ENCODE peak calls at places on chromosomes 16 and 17, in eight cellular contexts. C is A549, X is body of pancreas, B is psoas muscle, E is cardiac fibroblast, D is progenitor cell of endocrine pancreas, P is ascending aorta, J is heart right ventricle. M is an unnamed sample.
A peak's percentile ranks its signal among the peaks of the same experiment; 100 is the strongest.

GRCh38 chr17:37710344-37710886 is 34.4 kb downstream of the HNF1B start:
- DNase-seq in C (peak; percentile 72), X (peak; percentile 100), B (no peak), E (peak; percentile 78), D (peak; percentile 73), P (no peak), J (no peak), M (peak; percentile 37)

GRCh38 chr16:47872228-47872627 is 283.6 kb downstream of the ABCC12 start:
- DNase-seq in C (no peak), X (no peak), B (no peak), E (no peak), D (no peak), P (no peak), J (no peak), M (no peak)

GRCh38 chr17:55567240-55568216 is 56.3 kb upstream of the SMIM36 start:
- DNase-seq in C (no peak), X (peak; percentile 36), B (peak; percentile 77), E (no peak), D (no peak), P (no peak), J (peak; percentile 29), M (peak; percentile 4)

GRCh38 chr16:70610273-70611223 is 35.8 kb upstream of the IL34 start:
- DNase-seq in C (no peak), X (peak; percentile 28), B (peak; percentile 78), E (no peak), D (no peak), P (no peak), J (peak; percentile 57), M (no peak)

GRCh38 chr17:4934173-4934979 is 2.3 kb downstream of the GP1BA start:
- DNase-seq in C (no peak), X (peak; percentile 52), B (peak; percentile 69), E (peak; percentile 45), D (no peak), P (no peak), J (no peak), M (no peak)

GRCh38 chr17:77322534-77323412 is 182.0 kb downstream of the SEC14L1 start:
- DNase-seq in C (peak; percentile 93), X (peak; percentile 53), B (peak; percentile 92), E (peak; percentile 99), D (no peak), P (peak; percentile 97), J (peak; percentile 86), M (peak; percentile 99)

GRCh38 chr17:63780507-63780906 is 6.5 kb downstream of the DDX42 start:
- DNase-seq in C (no peak), X (peak; percentile 66), B (no peak), E (peak; percentile 27), D (no peak), P (no peak), J (no peak), M (no peak)

GRCh38 chr17:64401941-64402340 is 11.3 kb upstream of the PECAM1 start:
- DNase-seq in C (no peak), X (no peak), B (no peak), E (peak; percentile 46), D (no peak), P (no peak), J (no peak), M (no peak)

GRCh38 chr17:76873856-76874255 is 5.7 kb downstream of the MGAT5B start:
- DNase-seq in C (no peak), X (no peak), B (no peak), E (no peak), D (no peak), P (no peak), J (no peak), M (no peak)

GRCh38 chr17:29574732-29575510 is 6.4 kb downstream of the TP53I13 start:
- DNase-seq in C (no peak), X (peak; percentile 78), B (peak; percentile 59), E (no peak), D (no peak), P (peak; percentile 59), J (no peak), M (no peak)

GRCh38 chr16:85399583-85400284 is 213.4 kb upstream of the GSE1 start:
- DNase-seq in C (no peak), X (peak; percentile 38), B (peak; percentile 33), E (no peak), D (no peak), P (no peak), J (no peak), M (no peak)

GRCh38 chr17:17723354-17724261 is 42.4 kb downstream of the RAI1 start:
- DNase-seq in C (no peak), X (no peak), B (no peak), E (peak; percentile 58), D (no peak), P (no peak), J (no peak), M (peak; percentile 49)

GRCh38 chr17:19766421-19767270 is 18.5 kb upstream of the ALDH3A1 start:
- DNase-seq in C (peak; percentile 86), X (peak; percentile 83), B (peak; percentile 91), E (peak; percentile 66), D (peak; percentile 77), P (peak; percentile 86), J (peak; percentile 77), M (no peak)

GRCh38 chr17:2347805-2348685 is 10.7 kb downstream of the SGSM2 start:
- DNase-seq in C (peak; percentile 47), X (peak; percentile 67), B (peak; percentile 88), E (peak; percentile 47), D (no peak), P (no peak), J (no peak), M (no peak)

GRCh38 chr16:88289549-88290344 is 93.0 kb upstream of the ZNF469 start:
- DNase-seq in C (no peak), X (no peak), B (peak; percentile 33), E (peak; percentile 31), D (no peak), P (no peak), J (no peak), M (no peak)

GRCh38 chr16:8831450-8832382 is 34.1 kb downstream of the PMM2 start:
- DNase-seq in C (no peak), X (no peak), B (no peak), E (no peak), D (no peak), P (no peak), J (no peak), M (no peak)

GRCh38 chr16:80015566-80015965 is 415.0 kb upstream of the MAF start:
- DNase-seq in C (no peak), X (no peak), B (no peak), E (peak; percentile 18), D (no peak), P (no peak), J (no peak), M (no peak)

GRCh38 chr16:70656712-70657263 is 10.4 kb downstream of the IL34 start:
- DNase-seq in C (no peak), X (no peak), B (no peak), E (no peak), D (no peak), P (no peak), J (no peak), M (no peak)

GRCh38 chr17:59669411-59669810 is 37.8 kb downstream of the PTRH2 start:
- DNase-seq in C (no peak), X (no peak), B (no peak), E (no peak), D (no peak), P (no peak), J (no peak), M (no peak)

GRCh38 chr16:648071-648785 is 937 bp upstream of the WDR90 start:
- DNase-seq in C (no peak), X (peak; percentile 93), B (no peak), E (peak; percentile 21), D (no peak), P (no peak), J (no peak), M (no peak)
- TF ChIP-seq CTCF in C (peak; percentile 38), X (peak; percentile 65), B (peak; percentile 29), E (peak; percentile 41), D (peak; percentile 56), P (no peak), J (peak; percentile 24), M (peak; percentile 37)

GRCh38 chr17:70795620-70796019 is 626.3 kb downstream of the KCNJ2 start:
- DNase-seq in C (no peak), X (no peak), B (no peak), E (no peak), D (no peak), P (no peak), J (no peak), M (no peak)

GRCh38 chr17:70791748-70792443 is 622.6 kb downstream of the KCNJ2 start:
- DNase-seq in C (no peak), X (no peak), B (no peak), E (no peak), D (no peak), P (no peak), J (no peak), M (no peak)

GRCh38 chr17:70796757-70797156 is 627.4 kb downstream of the KCNJ2 start:
- DNase-seq in C (no peak), X (no peak), B (no peak), E (peak; percentile 35), D (no peak), P (no peak), J (no peak), M (no peak)

GRCh38 chr17:70794757-70795156 is 625.4 kb downstream of the KCNJ2 start:
- DNase-seq in C (no peak), X (no peak), B (no peak), E (no peak), D (no peak), P (no peak), J (no peak), M (no peak)

GRCh38 chr17:70797166-70797565 is 627.8 kb downstream of the KCNJ2 start:
- DNase-seq in C (no peak), X (no peak), B (no peak), E (peak; percentile 39), D (no peak), P (no peak), J (no peak), M (no peak)
- TF ChIP-seq CTCF in C (no peak), X (no peak), B (no peak), E (no peak), D (no peak), P (no peak), J (no peak), M (no peak)

GRCh38 chr16:66164581-66164980 is 201.9 kb upstream of the CDH5 start:
- DNase-seq in C (no peak), X (no peak), B (no peak), E (no peak), D (no peak), P (no peak), J (no peak), M (no peak)

GRCh38 chr16:66156538-66156937 is 210.0 kb upstream of the CDH5 start:
- DNase-seq in C (no peak), X (no peak), B (no peak), E (no peak), D (no peak), P (no peak), J (no peak), M (no peak)

GRCh38 chr16:66161942-66162341 is 204.5 kb upstream of the CDH5 start:
- DNase-seq in C (no peak), X (no peak), B (no peak), E (no peak), D (no peak), P (no peak), J (no peak), M (no peak)

GRCh38 chr16:66155933-66156332 is 210.6 kb upstream of the CDH5 start:
- DNase-seq in C (no peak), X (no peak), B (no peak), E (no peak), D (no peak), P (no peak), J (no peak), M (no peak)

GRCh38 chr16:66159987-66160386 is 206.5 kb upstream of the CDH5 start:
- DNase-seq in C (no peak), X (no peak), B (no peak), E (peak; percentile 7), D (no peak), P (no peak), J (no peak), M (no peak)
- TF ChIP-seq CTCF in C (no peak), X (no peak), B (no peak), E (no peak), D (no peak), P (no peak), J (no peak), M (no peak)

GRCh38 chr16:89700649-89701424 is 668 bp downstream of the SPATA2L start:
- DNase-seq in C (peak; percentile 60), X (peak; percentile 81), B (peak; percentile 61), E (no peak), D (no peak), P (no peak), J (no peak), M (no peak)
- TF ChIP-seq CTCF in C (no peak), X (no peak), B (no peak), E (no peak), D (peak; percentile 34), P (peak; percentile 15), J (peak; percentile 29), M (no peak)